ENCODE peak calls at places on chromosomes 3 and 15, in ten cellular contexts. One of them, this sample, is unnamed.

GRCh38 chr15:73946046-73946678 is 19.9 kb downstream of the LOXL1 start:
- DNase-seq in K562: no peak
- DNase-seq in breast epithelium: no peak
- DNase-seq in GM12878: no peak
- DNase-seq in transverse colon: no peak
- DNase-seq in spleen: peak; percentile 71
- DNase-seq in vagina: no peak
- DNase-seq in stomach: no peak
- DNase-seq in HCT116: no peak
- DNase-seq in prostate gland: no peak
- DNase-seq in this sample: no peak

GRCh38 chr3:50447290-50447840 is 56.1 kb downstream of the CACNA2D2 start:
- DNase-seq in GM12878: no peak
- DNase-seq in K562: no peak
- DNase-seq in transverse colon: no peak
- DNase-seq in spleen: no peak
- DNase-seq in vagina: no peak
- DNase-seq in HCT116: no peak
- DNase-seq in prostate gland: no peak
- DNase-seq in stomach: peak; percentile 31
- DNase-seq in breast epithelium: no peak
- DNase-seq in this sample: no peak

GRCh38 chr3:45066109-45066801 is 40.2 kb downstream of the CLEC3B start:
- DNase-seq in K562: no peak
- DNase-seq in HCT116: no peak
- DNase-seq in breast epithelium: no peak
- DNase-seq in stomach: no peak
- DNase-seq in transverse colon: no peak
- DNase-seq in vagina: no peak
- DNase-seq in prostate gland: no peak
- DNase-seq in spleen: no peak
- DNase-seq in GM12878: no peak
- DNase-seq in this sample: no peak

GRCh38 chr3:56688191-56688590 is 5.1 kb upstream of the TASOR start:
- DNase-seq in prostate gland: no peak
- DNase-seq in stomach: no peak
- DNase-seq in HCT116: no peak
- DNase-seq in GM12878: no peak
- DNase-seq in vagina: no peak
- DNase-seq in K562: no peak
- DNase-seq in breast epithelium: no peak
- DNase-seq in spleen: no peak
- DNase-seq in transverse colon: no peak
- DNase-seq in this sample: no peak

GRCh38 chr3:108623504-108623903 is 34.0 kb downstream of the DZIP3 start:
- DNase-seq in stomach: no peak
- DNase-seq in vagina: no peak
- DNase-seq in K562: no peak
- DNase-seq in prostate gland: no peak
- DNase-seq in breast epithelium: no peak
- DNase-seq in HCT116: no peak
- DNase-seq in GM12878: no peak
- DNase-seq in spleen: peak; percentile 65
- DNase-seq in transverse colon: no peak
- DNase-seq in this sample: no peak

GRCh38 chr3:132083583-132084372 is 49.0 kb upstream of the CPNE4 start:
- DNase-seq in prostate gland: no peak
- DNase-seq in vagina: no peak
- DNase-seq in GM12878: no peak
- DNase-seq in K562: no peak
- DNase-seq in stomach: no peak
- DNase-seq in spleen: no peak
- DNase-seq in breast epithelium: no peak
- DNase-seq in HCT116: no peak
- DNase-seq in transverse colon: no peak
- DNase-seq in this sample: no peak

GRCh38 chr15:76330281-76330680 is 6.3 kb upstream of the ISL2 start:
- DNase-seq in vagina: no peak
- DNase-seq in stomach: peak; percentile 77
- DNase-seq in transverse colon: peak; percentile 47
- DNase-seq in breast epithelium: no peak
- DNase-seq in prostate gland: no peak
- DNase-seq in K562: peak; percentile 58
- DNase-seq in GM12878: no peak
- DNase-seq in HCT116: no peak
- DNase-seq in spleen: no peak
- DNase-seq in this sample: peak; percentile 80

GRCh38 chr15:65303687-65304392 is 637 bp upstream of the RNU5B-1 start:
- DNase-seq in K562: peak; percentile 56
- DNase-seq in stomach: peak; percentile 56
- DNase-seq in HCT116: peak; percentile 44
- DNase-seq in vagina: no peak
- DNase-seq in GM12878: no peak
- DNase-seq in prostate gland: peak; percentile 78
- DNase-seq in breast epithelium: peak; percentile 59
- DNase-seq in transverse colon: peak; percentile 81
- DNase-seq in spleen: peak; percentile 85
- DNase-seq in this sample: peak; percentile 88

GRCh38 chr3:93931597-93932229 is 42.0 kb downstream of the PROS1 start:
- DNase-seq in stomach: no peak
- DNase-seq in GM12878: no peak
- DNase-seq in breast epithelium: no peak
- DNase-seq in K562: no peak
- DNase-seq in prostate gland: no peak
- DNase-seq in vagina: no peak
- DNase-seq in spleen: no peak
- DNase-seq in transverse colon: no peak
- DNase-seq in HCT116: no peak
- DNase-seq in this sample: no peak

GRCh38 chr3:166453472-166453871 is 616.2 kb upstream of the BCHE start:
- DNase-seq in stomach: no peak
- DNase-seq in transverse colon: no peak
- DNase-seq in GM12878: no peak
- DNase-seq in K562: no peak
- DNase-seq in breast epithelium: no peak
- DNase-seq in HCT116: no peak
- DNase-seq in spleen: no peak
- DNase-seq in vagina: no peak
- DNase-seq in prostate gland: no peak
- DNase-seq in this sample: no peak

GRCh38 chr3:53089511-53089910 is 40.7 kb downstream of the RFT1 start:
- DNase-seq in breast epithelium: peak; percentile 64
- DNase-seq in spleen: peak; percentile 47
- DNase-seq in transverse colon: no peak
- DNase-seq in stomach: no peak
- DNase-seq in prostate gland: peak; percentile 79
- DNase-seq in HCT116: no peak
- DNase-seq in GM12878: no peak
- DNase-seq in vagina: no peak
- DNase-seq in K562: no peak
- DNase-seq in this sample: no peak

GRCh38 chr3:178513539-178514410 is 22.5 kb upstream of the KCNMB2 start:
- DNase-seq in prostate gland: no peak
- DNase-seq in stomach: no peak
- DNase-seq in breast epithelium: no peak
- DNase-seq in HCT116: no peak
- DNase-seq in transverse colon: no peak
- DNase-seq in spleen: no peak
- DNase-seq in GM12878: no peak
- DNase-seq in K562: no peak
- DNase-seq in vagina: no peak
- DNase-seq in this sample: no peak

GRCh38 chr3:29307229-29307796 is 26.4 kb downstream of the RBMS3 start:
- DNase-seq in spleen: no peak
- DNase-seq in breast epithelium: no peak
- DNase-seq in K562: no peak
- DNase-seq in GM12878: no peak
- DNase-seq in stomach: no peak
- DNase-seq in vagina: no peak
- DNase-seq in HCT116: no peak
- DNase-seq in prostate gland: no peak
- DNase-seq in transverse colon: no peak
- DNase-seq in this sample: no peak

GRCh38 chr3:159763466-159764210 is 225.0 kb upstream of the IL12A start:
- DNase-seq in spleen: peak; percentile 83
- DNase-seq in prostate gland: peak; percentile 69
- DNase-seq in K562: peak; percentile 38
- DNase-seq in stomach: peak; percentile 62
- DNase-seq in HCT116: peak; percentile 71
- DNase-seq in GM12878: no peak
- DNase-seq in breast epithelium: no peak
- DNase-seq in transverse colon: peak; percentile 81
- DNase-seq in vagina: no peak
- DNase-seq in this sample: peak; percentile 90
- TF ChIP-seq POLR2A in spleen: no peak
- TF ChIP-seq POLR2A in prostate gland: peak; percentile 71
- TF ChIP-seq POLR2A in K562: no peak
- TF ChIP-seq POLR2A in stomach: no peak
- TF ChIP-seq POLR2A in HCT116: peak; percentile 84
- TF ChIP-seq POLR2A in GM12878: peak; percentile 47
- TF ChIP-seq POLR2A in breast epithelium: no peak
- TF ChIP-seq POLR2A in transverse colon: peak; percentile 76
- TF ChIP-seq POLR2A in vagina: peak; percentile 48
- TF ChIP-seq POLR2A in this sample: peak; percentile 84

GRCh38 chr3:95609411-95609810 is 1205.0 kb upstream of the EPHA6 start:
- DNase-seq in breast epithelium: no peak
- DNase-seq in prostate gland: no peak
- DNase-seq in stomach: no peak
- DNase-seq in spleen: no peak
- DNase-seq in HCT116: no peak
- DNase-seq in GM12878: no peak
- DNase-seq in K562: no peak
- DNase-seq in transverse colon: no peak
- DNase-seq in vagina: no peak
- DNase-seq in this sample: no peak

GRCh38 chr3:95612611-95613010 is 1201.8 kb upstream of the EPHA6 start:
- DNase-seq in K562: no peak
- DNase-seq in GM12878: no peak
- DNase-seq in breast epithelium: no peak
- DNase-seq in transverse colon: no peak
- DNase-seq in spleen: no peak
- DNase-seq in vagina: no peak
- DNase-seq in prostate gland: no peak
- DNase-seq in stomach: no peak
- DNase-seq in HCT116: no peak
- DNase-seq in this sample: no peak

DNA sequence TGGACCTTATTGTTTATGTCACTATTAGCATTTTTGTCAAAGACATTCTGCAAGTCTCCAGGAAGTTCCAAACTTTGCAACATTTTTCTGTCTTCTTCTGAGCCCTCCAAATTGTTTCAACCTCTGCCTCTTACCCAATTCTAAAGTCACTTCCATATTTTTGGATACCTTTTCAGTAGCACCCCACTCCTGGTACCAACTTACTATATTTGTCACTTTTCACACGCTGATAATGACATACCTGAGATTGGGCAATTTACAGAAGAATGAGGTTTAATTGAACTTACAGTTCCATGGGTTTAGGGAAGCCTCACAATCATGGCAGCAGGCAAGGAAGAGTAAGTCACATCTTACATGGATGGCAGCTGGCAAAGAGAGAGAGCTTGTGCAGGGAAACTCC is 1206.5 kb upstream of the EPHA6 start:
- DNase-seq in GM12878: no peak
- DNase-seq in transverse colon: no peak
- DNase-seq in prostate gland: no peak
- DNase-seq in breast epithelium: no peak
- DNase-seq in vagina: no peak
- DNase-seq in HCT116: no peak
- DNase-seq in spleen: no peak
- DNase-seq in stomach: no peak
- DNase-seq in K562: no peak
- DNase-seq in this sample: no peak
- H3K4me1 ChIP-seq in GM12878: no peaks in the 10 kb centered on the region
- H3K4me1 ChIP-seq in transverse colon: no peaks in the 10 kb centered on the region
- H3K4me1 ChIP-seq in prostate gland: no peaks in the 10 kb centered on the region
- H3K4me1 ChIP-seq in breast epithelium: no peaks in the 10 kb centered on the region
- H3K4me1 ChIP-seq in vagina: no peaks in the 10 kb centered on the region
- H3K4me1 ChIP-seq in HCT116: no peaks in the 10 kb centered on the region
- H3K4me1 ChIP-seq in spleen: no peaks in the 10 kb centered on the region
- H3K4me1 ChIP-seq in stomach: no peaks in the 10 kb centered on the region
- H3K4me1 ChIP-seq in K562: no peaks in the 10 kb centered on the region
- H3K4me1 ChIP-seq in this sample: no peaks in the 10 kb centered on the region

DNA sequence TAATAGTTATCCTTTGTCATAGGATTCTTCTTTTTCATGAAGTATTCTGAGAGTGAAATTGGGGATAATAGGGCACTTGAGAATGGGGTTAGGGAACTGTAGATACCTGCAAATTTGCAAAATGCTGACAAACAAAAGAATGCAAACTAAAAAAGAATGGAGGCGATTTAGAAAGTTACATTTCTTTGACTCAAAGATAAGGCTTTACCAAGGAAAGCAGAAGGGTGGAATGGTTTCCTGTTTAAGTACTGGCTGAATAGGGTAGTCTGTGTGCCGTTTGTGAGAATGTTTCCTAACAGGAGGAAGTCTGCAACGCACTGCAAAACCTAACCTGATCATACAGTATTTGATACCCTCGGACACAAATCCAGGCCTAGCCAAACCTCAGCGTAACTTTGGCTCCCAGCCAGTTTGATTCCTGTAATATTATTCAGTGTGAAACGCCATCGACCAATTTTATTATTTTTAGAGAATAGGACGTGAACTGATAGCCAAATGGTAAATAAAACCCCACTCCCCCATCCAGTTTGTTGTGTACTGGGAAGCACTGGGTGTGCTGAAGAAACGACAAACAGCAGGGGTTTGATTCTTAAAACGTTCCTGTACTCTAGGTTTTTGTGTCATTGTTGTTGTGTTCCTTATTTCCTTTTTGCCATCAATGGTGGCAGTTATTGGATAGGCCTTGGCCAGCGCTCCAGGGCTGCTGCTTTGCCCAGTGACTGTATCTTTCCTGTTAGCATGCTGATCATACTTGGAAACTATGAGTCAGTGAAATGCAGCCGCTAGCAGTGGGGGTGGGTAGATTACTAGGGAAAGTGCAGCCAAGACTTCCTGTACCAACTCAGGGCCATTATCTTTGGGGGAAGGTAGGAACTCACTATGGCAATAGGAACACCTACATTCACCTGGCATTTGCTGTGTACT is 148.0 kb upstream of the TBL1XR1 start:
- DNase-seq in GM12878: no peak
- DNase-seq in spleen: peak; percentile 81
- DNase-seq in transverse colon: peak; percentile 88
- DNase-seq in HCT116: peak; percentile 96
- DNase-seq in breast epithelium: peak; percentile 92
- DNase-seq in K562: peak; percentile 96
- DNase-seq in vagina: peak; percentile 92
- DNase-seq in stomach: peak; percentile 90
- DNase-seq in prostate gland: peak; percentile 92
- DNase-seq in this sample: peak; percentile 95
- TF ChIP-seq POLR2AphosphoS5 in GM12878: no peak
- TF ChIP-seq POLR2AphosphoS5 in spleen: no peak
- TF ChIP-seq POLR2AphosphoS5 in transverse colon: peak; percentile 96
- TF ChIP-seq POLR2AphosphoS5 in HCT116: peak; percentile 75
- TF ChIP-seq POLR2AphosphoS5 in breast epithelium: peak; percentile 91
- TF ChIP-seq POLR2AphosphoS5 in K562: peak; percentile 72
- TF ChIP-seq POLR2AphosphoS5 in vagina: peak; percentile 24
- TF ChIP-seq POLR2AphosphoS5 in stomach: peak; percentile 98
- TF ChIP-seq POLR2AphosphoS5 in prostate gland: peak; percentile 100
- TF ChIP-seq POLR2AphosphoS5 in this sample: peak; percentile 86

GRCh38 chr3:134487406-134487805 is 1.5 kb downstream of the CEP63 start:
- DNase-seq in HCT116: no peak
- DNase-seq in spleen: no peak
- DNase-seq in GM12878: no peak
- DNase-seq in transverse colon: no peak
- DNase-seq in K562: peak; percentile 21
- DNase-seq in breast epithelium: no peak
- DNase-seq in prostate gland: no peak
- DNase-seq in vagina: no peak
- DNase-seq in stomach: no peak
- DNase-seq in this sample: no peak
- TF ChIP-seq POLR2A in HCT116: no peak
- TF ChIP-seq POLR2A in spleen: no peak
- TF ChIP-seq POLR2A in GM12878: no peak
- TF ChIP-seq POLR2A in transverse colon: no peak
- TF ChIP-seq POLR2A in K562: no peak
- TF ChIP-seq POLR2A in breast epithelium: no peak
- TF ChIP-seq POLR2A in prostate gland: no peak
- TF ChIP-seq POLR2A in vagina: no peak
- TF ChIP-seq POLR2A in stomach: no peak
- TF ChIP-seq POLR2A in this sample: no peak